ENCODE peak calls at places on chromosome 5, in four cellular contexts. One of them, this sample, is unnamed.

GRCh38 chr5:126521130-126521529 is 73.9 kb downstream of the ALDH7A1 start:
- DNase-seq in K562: no peak
- DNase-seq in GM12878: no peak
- DNase-seq in H1: peak
- DNase-seq in this sample: no peak

GRCh38 chr5:157025093-157025698 is 33.7 kb downstream of the HAVCR1 start:
- DNase-seq in K562: no peak
- DNase-seq in H1: no peak
- DNase-seq in GM12878: peak
- DNase-seq in this sample: no peak

GRCh38 chr5:95841914-95842812 is 19.6 kb upstream of the GLRX start:
- DNase-seq in K562: no peak
- DNase-seq in H1: no peak
- DNase-seq in GM12878: no peak
- DNase-seq in this sample: peak

GRCh38 chr5:9951861-9952260 is 297.8 kb downstream of the ATPSCKMT start:
- DNase-seq in GM12878: no peak
- DNase-seq in H1: no peak
- DNase-seq in K562: no peak
- DNase-seq in this sample: no peak

GRCh38 chr5:32443541-32444190 is 874 bp downstream of the ZFR start:
- DNase-seq in H1: peak
- DNase-seq in K562: peak
- DNase-seq in GM12878: no peak
- DNase-seq in this sample: peak

GRCh38 chr5:80153586-80154126 is 102.2 kb downstream of the SERINC5 start:
- DNase-seq in H1: no peak
- DNase-seq in GM12878: no peak
- DNase-seq in K562: no peak
- DNase-seq in this sample: no peak

GRCh38 chr5:73027361-73027760 is 71.5 kb downstream of the FCHO2 start:
- DNase-seq in H1: no peak
- DNase-seq in K562: no peak
- DNase-seq in GM12878: no peak
- DNase-seq in this sample: no peak

GRCh38 chr5:124888050-124888506 is 141.6 kb upstream of the ZNF608 start:
- DNase-seq in GM12878: no peak
- DNase-seq in K562: no peak
- DNase-seq in H1: no peak
- DNase-seq in this sample: no peak

GRCh38 chr5:87154191-87154590 is 113.5 kb upstream of the RASA1 start:
- DNase-seq in H1: no peak
- DNase-seq in GM12878: no peak
- DNase-seq in K562: no peak
- DNase-seq in this sample: no peak

DNA sequence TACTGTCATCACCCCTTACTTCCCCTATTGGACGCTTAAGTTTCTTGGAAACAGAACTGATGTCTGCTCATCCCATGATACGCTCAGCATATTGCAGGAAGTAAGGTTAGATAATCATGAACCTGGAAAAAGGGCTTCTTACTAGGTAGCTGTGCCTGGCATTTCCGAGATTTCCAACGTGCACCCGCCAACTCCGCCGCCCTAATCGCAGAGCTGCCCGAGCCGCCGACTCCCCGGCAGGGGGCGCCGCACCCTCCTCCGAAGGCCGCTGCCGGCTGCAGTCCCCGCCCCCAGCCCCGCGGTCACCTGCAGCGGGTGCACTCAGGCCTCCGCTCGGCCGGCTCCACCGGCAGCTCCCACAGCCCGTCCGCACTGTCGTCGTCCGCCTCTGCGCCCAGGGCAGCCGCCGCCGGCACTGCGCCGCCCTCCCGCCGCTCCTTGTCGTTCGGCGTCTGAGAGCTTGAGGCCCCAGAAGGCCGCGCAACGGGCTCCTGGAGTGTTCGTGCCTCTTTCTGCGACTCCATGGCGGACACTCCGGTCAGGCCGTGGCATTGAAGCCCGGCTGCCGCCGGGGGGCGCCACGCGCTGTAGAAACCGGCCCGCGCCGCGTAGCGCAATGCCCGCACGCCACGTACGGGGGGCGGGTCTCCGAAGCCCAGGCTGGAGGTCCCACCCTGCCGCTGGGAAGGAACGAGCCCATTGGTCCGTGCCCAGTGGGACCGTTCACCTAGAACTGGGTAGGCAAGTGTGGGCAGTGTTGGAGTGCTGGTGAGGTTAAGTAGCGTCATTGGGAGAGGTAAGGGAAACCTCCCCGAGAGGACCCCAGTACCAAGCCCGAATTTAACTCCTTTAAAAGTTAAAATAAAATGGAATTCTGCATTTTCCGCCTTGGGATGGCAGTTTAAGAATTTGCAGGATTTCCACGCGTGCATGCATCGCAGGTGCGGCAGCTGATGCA is at the start of gene DTWD2:
- DNase-seq in GM12878: peak
- DNase-seq in H1: peak
- DNase-seq in K562: peak
- DNase-seq in this sample: peak
- TF ChIP-seq POLR2A in GM12878: peak
- TF ChIP-seq POLR2A in H1: peak
- TF ChIP-seq POLR2A in K562: peak
- TF ChIP-seq POLR2A in this sample: no peak

DNA sequence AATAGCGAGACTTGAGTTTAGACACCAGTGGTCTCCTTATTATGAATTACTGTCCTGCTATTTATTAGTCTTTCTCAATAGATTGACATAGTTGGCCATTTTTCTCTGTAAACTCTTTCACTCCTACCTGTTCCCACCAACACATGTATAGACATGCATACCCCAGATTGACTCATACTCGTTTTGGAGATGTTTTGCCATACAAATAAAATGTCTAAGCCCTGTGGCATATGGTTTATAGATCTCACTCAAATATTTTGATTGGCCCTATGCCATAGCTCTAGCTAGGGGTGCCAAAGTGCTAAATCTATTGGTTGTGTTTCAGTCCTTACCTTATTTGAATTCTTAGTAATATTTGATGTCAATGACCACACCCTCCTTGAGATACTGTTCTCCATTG is 42.3 kb downstream of the CAMK4 start:
- DNase-seq in H1: no peak
- DNase-seq in K562: no peak
- DNase-seq in GM12878: no peak
- DNase-seq in this sample: no peak
- TF ChIP-seq CHD1 in H1: no peak
- TF ChIP-seq CHD1 in K562: no peak
- TF ChIP-seq CHD1 in GM12878: no peak
- TF ChIP-seq CHD1 in this sample: no peak

DNA sequence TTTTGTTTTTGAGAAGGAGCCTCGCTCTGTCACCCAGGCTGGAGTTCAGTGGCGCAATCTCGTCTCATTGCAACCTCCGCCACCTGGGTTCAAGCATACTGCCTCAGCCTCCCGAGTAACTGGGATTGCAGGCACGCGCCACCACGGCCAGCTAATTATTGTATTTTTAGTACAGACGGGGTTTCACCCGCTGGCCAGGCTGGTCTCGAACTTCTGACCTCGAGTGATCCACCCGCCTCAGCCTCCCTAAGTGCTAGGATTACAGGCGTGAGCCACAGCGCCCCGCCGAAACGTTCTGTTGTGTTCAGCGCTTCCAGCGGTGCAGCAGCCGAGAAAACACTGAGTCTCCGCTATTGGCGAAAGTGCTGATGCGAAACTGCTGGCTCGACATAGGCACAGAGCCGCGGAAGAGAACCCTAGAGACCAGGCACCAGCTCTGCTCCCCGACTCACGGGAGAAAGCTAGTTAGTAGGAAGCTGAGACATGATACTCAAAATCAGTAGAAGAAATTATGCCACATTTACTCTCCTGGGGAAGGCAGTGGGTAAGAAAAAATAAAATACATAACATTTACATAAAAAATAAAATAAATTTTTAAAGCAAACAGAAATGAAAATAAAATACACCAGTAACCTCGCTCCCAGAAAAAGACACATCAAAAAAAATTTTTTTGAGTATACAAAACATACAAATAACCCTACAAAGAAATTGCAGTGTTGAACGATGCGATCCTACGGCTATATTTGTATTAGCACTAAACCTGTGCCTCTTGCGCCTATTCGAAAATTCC is 31.6 kb downstream of the ANXA2R start:
- DNase-seq in GM12878: no peak
- DNase-seq in K562: peak
- DNase-seq in H1: peak
- DNase-seq in this sample: peak
- TF ChIP-seq POLR2A in GM12878: no peak
- TF ChIP-seq POLR2A in K562: peak
- TF ChIP-seq POLR2A in H1: no peak
- TF ChIP-seq POLR2A in this sample: no peak

GRCh38 chr5:2094616-2094995 is 211.9 kb upstream of the IRX4 start:
- DNase-seq in H1: no peak
- DNase-seq in K562: no peak
- DNase-seq in GM12878: no peak
- DNase-seq in this sample: no peak
- TF ChIP-seq CHD1 in H1: no peak
- TF ChIP-seq CHD1 in K562: no peak
- TF ChIP-seq CHD1 in GM12878: no peak
- TF ChIP-seq CHD1 in this sample: no peak

This sample was measured in IMR-90.